ENCODE peak calls at places on chromosomes 2 and 18, in seven cellular contexts. J, F, Z, N, D, R and C are unnamed samples.

GRCh38 chr18:47254341-47254939 is 3.0 kb upstream of the SKOR2 start:
- DNase-seq in F (peak; percentile 78), R (no peak), D (no peak), N (no peak), J (no peak), Z (peak; percentile 67), C (no peak)

GRCh38 chr2:68736086-68736485 is 1.5 kb downstream of the ARHGAP25 start:
- DNase-seq in F (no peak), Z (no peak), N (no peak), J (no peak), D (no peak), R (no peak), C (no peak)

GRCh38 chr2:241741016-241741415 is 6.6 kb downstream of the D2HGDH start:
- DNase-seq in Z (no peak), R (no peak), J (peak; percentile 68), N (no peak), F (no peak), D (no peak), C (no peak)

GRCh38 chr2:54556659-54557121 is 100.6 kb downstream of the SPTBN1 start:
- DNase-seq in F (no peak), N (no peak), J (no peak), Z (no peak), D (no peak), R (no peak), C (no peak)

GRCh38 chr2:58984731-58985130 is 743.6 kb upstream of the FANCL start:
- DNase-seq in R (no peak), D (no peak), N (no peak), F (no peak), Z (no peak), J (no peak), C (no peak)

GRCh38 chr18:27780061-27780740 is 396.7 kb downstream of the CDH2 start:
- DNase-seq in F (no peak), D (no peak), N (no peak), R (no peak), J (no peak), Z (no peak), C (no peak)

GRCh38 chr2:109478906-109479493 is 134.8 kb downstream of the SEPTIN10 start:
- DNase-seq in Z (no peak), J (no peak), D (no peak), F (no peak), N (no peak), R (no peak), C (no peak)

GRCh38 chr2:102453497-102453896 is 19.5 kb upstream of the SLC9A4 start:
- DNase-seq in R (no peak), F (no peak), D (no peak), J (no peak), N (no peak), Z (no peak), C (no peak)

GRCh38 chr2:222241054-222241453 is 57.7 kb downstream of the PAX3 start:
- DNase-seq in D (no peak), R (no peak), J (no peak), F (no peak), Z (no peak), N (no peak), C (no peak)

GRCh38 chr2:102142829-102143449 is 393 bp downstream of the IL1R1 start:
- DNase-seq in N (no peak), J (peak; percentile 58), R (no peak), D (no peak), F (no peak), Z (no peak), C (no peak)

GRCh38 chr2:152609699-152610098 is 107.6 kb downstream of the PRPF40A start:
- DNase-seq in D (no peak), Z (no peak), N (no peak), J (no peak), R (no peak), F (no peak), C (no peak)